ENCODE peak calls at places on chromosomes 1 and 21, in six cellular contexts. N, I, R, H, J and C are unnamed samples.

GRCh38 chr1:172399369-172400072 is 21.0 kb upstream of the C1orf105 start:
- DNase-seq in H (peak; percentile 52), N (no peak), R (no peak), I (peak; percentile 28), J (no peak), C (peak; percentile 90)

GRCh38 chr1:17190526-17190995 is 14.4 kb upstream of the PADI1 start:
- DNase-seq in J (no peak), H (no peak), R (no peak), I (peak; percentile 18), N (no peak), C (peak; percentile 46)

GRCh38 chr1:234844479-234845031 is 234.6 kb upstream of the IRF2BP2 start:
- DNase-seq in I (no peak), J (no peak), R (no peak), H (no peak), N (no peak), C (no peak)

GRCh38 chr1:24505816-24506215 is 3.2 kb downstream of the RCAN3 start:
- DNase-seq in R (no peak), N (no peak), J (no peak), I (no peak), H (no peak), C (no peak)

GRCh38 chr21:38282921-38283320 is 26.1 kb downstream of the KCNJ15 start:
- DNase-seq in I (no peak), J (no peak), H (no peak), R (peak; percentile 81), N (no peak), C (no peak)

GRCh38 chr1:47624531-47624930 is 186.7 kb downstream of the FOXD2 start:
- DNase-seq in H (peak; percentile 10), J (no peak), I (peak; percentile 59), R (no peak), N (no peak), C (no peak)

GRCh38 chr1:204565617-204566582 is 49.7 kb downstream of the MDM4 start:
- DNase-seq in R (peak; percentile 25), I (peak; percentile 36), J (peak; percentile 66), H (peak; percentile 46), N (peak; percentile 64), C (peak; percentile 79)

GRCh38 chr1:40887012-40887378 is 24.8 kb upstream of the CITED4 start:
- DNase-seq in R (no peak), J (no peak), N (no peak), H (no peak), I (no peak), C (no peak)

GRCh38 chr1:107479865-107480264 is 339.0 kb downstream of the NTNG1 start:
- DNase-seq in N (no peak), H (no peak), I (no peak), R (no peak), J (no peak), C (no peak)

DNA sequence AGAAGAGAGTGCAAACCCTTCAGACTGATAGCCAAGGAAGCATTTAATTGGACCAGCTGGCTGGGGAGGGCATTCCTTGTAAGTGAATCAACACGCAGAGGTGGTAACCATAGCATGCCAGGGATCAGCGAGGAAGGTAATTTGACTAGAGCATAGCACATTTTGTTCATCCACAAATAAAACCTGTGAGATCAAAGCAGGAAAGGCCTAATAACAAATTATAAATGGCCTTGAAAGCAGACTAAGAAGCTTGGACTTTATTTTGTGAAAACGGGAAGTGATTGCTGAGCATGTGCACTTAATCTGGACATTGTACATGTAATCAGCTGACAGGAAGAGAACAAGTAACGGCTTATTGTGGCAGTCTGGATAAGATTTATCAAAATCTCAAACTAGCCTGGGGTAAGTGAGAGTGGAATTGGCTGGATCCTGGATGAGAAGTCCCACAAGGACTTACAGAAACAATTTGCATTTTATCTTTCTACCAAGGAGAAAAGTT is 11.7 kb upstream of the CD55 start:
- DNase-seq in J (no peak), H (peak; percentile 42), I (no peak), R (no peak), N (no peak), C (no peak)
- TF ChIP-seq POLR2AphosphoS5 in J (no peak), H (no peak), I (peak; percentile 19), R (no peak), N (no peak), C (no peak)

GRCh38 chr1:154404984-154405761 is at the start of gene IL6R:
- DNase-seq in N (peak; percentile 44), H (peak; percentile 92), J (no peak), I (peak; percentile 91), R (peak; percentile 98), C (peak; percentile 99)
- TF ChIP-seq POLR2AphosphoS5 in N (no peak), H (peak; percentile 99), J (no peak), I (peak; percentile 99), R (peak; percentile 83), C (peak; percentile 98)

DNA sequence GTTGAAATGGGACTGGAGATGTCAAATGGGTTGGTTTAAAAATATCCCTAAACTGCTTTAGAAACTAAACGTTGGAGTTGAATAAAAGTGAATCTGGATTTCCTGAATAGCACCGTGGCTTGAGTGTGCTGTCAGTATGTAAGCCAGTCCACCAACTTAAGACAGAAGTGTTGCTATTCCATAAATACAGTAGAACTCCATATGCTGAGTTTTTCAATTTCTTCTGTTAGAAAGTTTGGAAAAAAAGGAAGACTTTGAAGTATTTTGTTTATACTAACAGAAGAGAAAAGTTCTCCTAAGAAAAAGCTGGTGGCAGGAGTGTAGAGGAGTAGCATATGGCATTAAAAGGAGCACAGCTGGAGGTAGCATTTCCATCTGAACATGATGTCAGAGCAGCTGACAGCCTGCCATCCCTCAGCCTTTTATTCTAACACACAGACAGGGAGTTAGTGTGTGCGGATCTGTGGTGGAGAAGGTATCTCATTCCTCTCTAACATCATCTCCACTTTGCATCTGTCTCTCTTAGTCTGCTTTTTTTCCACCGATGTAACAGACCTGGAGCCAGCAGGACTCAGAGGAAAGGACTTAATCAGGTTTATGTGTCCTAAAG is at the start of gene ZBTB18:
- DNase-seq in I (no peak), H (no peak), N (no peak), R (no peak), J (no peak), C (no peak)
- TF ChIP-seq POLR2AphosphoS5 in I (no peak), H (no peak), N (no peak), R (no peak), J (no peak), C (no peak)

GRCh38 chr1:228095938-228096337 is 7.2 kb downstream of the C1orf35 start:
- DNase-seq in I (no peak), H (no peak), R (no peak), J (no peak), N (peak; percentile 1), C (peak; percentile 53)

GRCh38 chr1:228096416-228097332 is 6.5 kb downstream of the C1orf35 start:
- DNase-seq in N (peak; percentile 10), R (no peak), H (no peak), J (no peak), I (no peak), C (peak; percentile 59)

GRCh38 chr1:228099331-228099732 is 3.8 kb downstream of the C1orf35 start:
- DNase-seq in I (no peak), N (no peak), J (no peak), R (no peak), H (no peak), C (peak; percentile 65)

GRCh38 chr1:228098323-228098931 is 4.7 kb downstream of the C1orf35 start:
- DNase-seq in J (no peak), H (no peak), R (no peak), I (no peak), N (no peak), C (peak; percentile 59)

DNA sequence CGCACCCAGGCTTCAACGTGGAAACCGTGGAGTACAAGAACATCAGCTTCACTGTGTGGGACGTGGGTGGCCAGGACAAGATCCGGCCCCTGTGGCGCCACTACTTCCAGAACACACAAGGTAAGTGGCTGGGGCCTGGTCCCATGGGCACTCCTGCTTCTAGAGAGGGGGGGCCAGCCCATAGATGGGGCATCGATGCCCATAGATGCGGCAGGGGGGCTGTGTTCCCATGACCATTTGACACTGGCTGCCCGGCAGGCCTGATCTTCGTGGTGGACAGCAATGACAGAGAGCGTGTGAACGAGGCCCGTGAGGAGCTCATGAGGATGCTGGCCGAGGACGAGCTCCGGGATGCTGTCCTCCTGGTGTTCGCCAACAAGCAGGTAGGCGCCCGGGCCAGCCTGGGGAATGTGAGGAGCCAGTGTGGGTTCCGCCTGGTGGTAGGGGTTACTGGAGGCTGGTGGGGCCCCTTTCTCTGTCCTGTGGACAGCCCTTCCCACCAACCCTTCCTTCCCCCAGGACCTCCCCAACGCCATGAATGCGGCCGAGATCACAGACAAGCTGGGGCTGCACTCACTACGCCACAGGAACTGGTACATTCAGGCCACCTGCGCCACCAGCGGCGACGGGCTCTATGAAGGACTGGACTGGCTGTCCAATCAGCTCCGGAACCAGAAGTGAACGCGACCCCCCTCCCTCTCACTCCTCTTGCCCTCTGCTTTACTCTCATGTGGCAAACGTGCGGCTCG is 5.6 kb downstream of the C1orf35 start:
- DNase-seq in I (peak; percentile 21), J (no peak), N (no peak), R (no peak), H (no peak), C (peak; percentile 63)
- TF ChIP-seq POLR2AphosphoS5 in I (no peak), J (no peak), N (peak; percentile 41), R (no peak), H (no peak), C (no peak)

GRCh38 chr1:153566414-153567371 is 1.0 kb upstream of the S100A2 start:
- DNase-seq in I (peak; percentile 93), J (peak; percentile 57), H (peak; percentile 98), N (no peak), R (peak; percentile 97), C (peak; percentile 99)

GRCh38 chr1:153563991-153564390 is 1.7 kb downstream of the S100A2 start:
- DNase-seq in N (no peak), H (no peak), J (no peak), I (no peak), R (no peak), C (peak; percentile 56)

GRCh38 chr1:153563339-153563952 is 2.2 kb downstream of the S100A2 start:
- DNase-seq in N (no peak), R (no peak), J (no peak), H (no peak), I (no peak), C (peak; percentile 56)

GRCh38 chr1:153567621-153568366 is 2.1 kb upstream of the S100A2 start:
- DNase-seq in R (no peak), J (no peak), H (no peak), N (no peak), I (no peak), C (no peak)

GRCh38 chr1:153565529-153566374 is at the start of gene S100A2:
- DNase-seq in J (peak; percentile 52), N (peak; percentile 55), H (peak; percentile 49), I (peak; percentile 46), R (peak; percentile 70), C (peak; percentile 84)
- TF ChIP-seq POLR2AphosphoS5 in J (no peak), N (no peak), H (peak; percentile 52), I (peak; percentile 71), R (no peak), C (no peak)

DNA sequence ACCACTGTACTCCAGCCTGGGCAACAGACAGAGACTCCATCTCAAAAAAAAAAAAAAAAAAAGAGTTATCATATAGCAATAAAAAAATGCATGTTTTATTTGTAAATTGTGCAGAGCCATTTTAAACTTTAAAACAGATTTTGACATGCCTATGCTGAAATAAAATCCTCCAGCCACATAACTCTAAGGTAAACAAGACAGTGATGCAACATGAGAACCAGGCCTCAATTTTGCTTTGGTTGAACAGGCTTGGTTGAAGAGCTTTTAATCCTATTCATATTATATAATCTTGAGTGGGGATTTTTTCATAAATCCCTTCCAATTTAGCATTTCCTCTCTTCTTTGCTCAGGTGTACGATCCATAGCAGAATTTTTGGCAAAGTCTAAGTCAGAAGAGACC is 26.1 kb downstream of the ARMH1 start:
- DNase-seq in I (no peak), N (no peak), J (no peak), R (no peak), H (no peak), C (no peak)
- TF ChIP-seq POLR2AphosphoS5 in I (no peak), N (no peak), J (no peak), R (no peak), H (no peak), C (no peak)